ENCODE peak calls at places on chromosomes 12 and 14, in ten cellular contexts. One of them, this sample, is unnamed. For H3K4me1, the result is how much of the 10 kb centered on the place peaks cover.

GRCh38 chr12:129520736-129521135 is 383.1 kb downstream of the TMEM132D start:
- DNase-seq in left lung: no peak
- DNase-seq in K562: no peak
- DNase-seq in fibroblast of lung: peak
- DNase-seq in heart left ventricle: no peak
- DNase-seq in CD4-positive, alpha-beta memory T cell: no peak
- DNase-seq in stomach: no peak
- DNase-seq in tibial artery: no peak
- DNase-seq in A549: no peak
- DNase-seq in aorta: no peak
- DNase-seq in this sample: no peak

GRCh38 chr12:83349907-83350611 is 663.4 kb downstream of the TMTC2 start:
- DNase-seq in K562: no peak
- DNase-seq in tibial artery: no peak
- DNase-seq in stomach: no peak
- DNase-seq in heart left ventricle: no peak
- DNase-seq in A549: no peak
- DNase-seq in fibroblast of lung: no peak
- DNase-seq in CD4-positive, alpha-beta memory T cell: no peak
- DNase-seq in left lung: no peak
- DNase-seq in aorta: no peak
- DNase-seq in this sample: no peak

GRCh38 chr12:67116134-67116533 is 153.0 kb upstream of the CAND1 start:
- DNase-seq in A549: no peak
- DNase-seq in stomach: no peak
- DNase-seq in aorta: no peak
- DNase-seq in K562: no peak
- DNase-seq in left lung: no peak
- DNase-seq in heart left ventricle: no peak
- DNase-seq in fibroblast of lung: no peak
- DNase-seq in tibial artery: no peak
- DNase-seq in CD4-positive, alpha-beta memory T cell: no peak
- DNase-seq in this sample: no peak

GRCh38 chr14:31286456-31287293 is 79.1 kb upstream of the HECTD1 start:
- DNase-seq in heart left ventricle: no peak
- DNase-seq in tibial artery: no peak
- DNase-seq in aorta: no peak
- DNase-seq in K562: peak
- DNase-seq in A549: peak
- DNase-seq in fibroblast of lung: no peak
- DNase-seq in CD4-positive, alpha-beta memory T cell: peak
- DNase-seq in stomach: no peak
- DNase-seq in left lung: no peak
- DNase-seq in this sample: peak

GRCh38 chr12:121804417-121805111 is 755 bp downstream of the SETD1B start:
- DNase-seq in heart left ventricle: peak
- DNase-seq in left lung: peak
- DNase-seq in A549: peak
- DNase-seq in aorta: peak
- DNase-seq in CD4-positive, alpha-beta memory T cell: peak
- DNase-seq in tibial artery: peak
- DNase-seq in fibroblast of lung: no peak
- DNase-seq in stomach: no peak
- DNase-seq in K562: peak
- DNase-seq in this sample: peak

GRCh38 chr14:63030113-63030512 is 15.1 kb downstream of the KCNH5 start:
- DNase-seq in heart left ventricle: no peak
- DNase-seq in K562: no peak
- DNase-seq in fibroblast of lung: no peak
- DNase-seq in tibial artery: no peak
- DNase-seq in left lung: no peak
- DNase-seq in aorta: no peak
- DNase-seq in stomach: no peak
- DNase-seq in CD4-positive, alpha-beta memory T cell: no peak
- DNase-seq in A549: no peak
- DNase-seq in this sample: no peak

GRCh38 chr14:51650721-51651387 is 856 bp upstream of the FRMD6 start:
- DNase-seq in A549: peak
- DNase-seq in fibroblast of lung: no peak
- DNase-seq in aorta: no peak
- DNase-seq in heart left ventricle: peak
- DNase-seq in CD4-positive, alpha-beta memory T cell: no peak
- DNase-seq in tibial artery: peak
- DNase-seq in stomach: no peak
- DNase-seq in left lung: no peak
- DNase-seq in K562: peak
- DNase-seq in this sample: no peak

GRCh38 chr12:106304797-106305196 is 2.3 kb downstream of the TCP11L2 start:
- DNase-seq in heart left ventricle: peak
- DNase-seq in A549: no peak
- DNase-seq in K562: no peak
- DNase-seq in tibial artery: no peak
- DNase-seq in stomach: no peak
- DNase-seq in fibroblast of lung: no peak
- DNase-seq in left lung: no peak
- DNase-seq in CD4-positive, alpha-beta memory T cell: no peak
- DNase-seq in aorta: no peak
- DNase-seq in this sample: no peak

GRCh38 chr14:83291716-83292115 is 1758.1 kb upstream of the SEL1L start:
- DNase-seq in A549: no peak
- DNase-seq in stomach: no peak
- DNase-seq in K562: no peak
- DNase-seq in heart left ventricle: no peak
- DNase-seq in aorta: no peak
- DNase-seq in CD4-positive, alpha-beta memory T cell: no peak
- DNase-seq in tibial artery: no peak
- DNase-seq in fibroblast of lung: no peak
- DNase-seq in left lung: no peak
- DNase-seq in this sample: no peak

GRCh38 chr12:110555509-110556406 is 27.4 kb downstream of the PPTC7 start:
- DNase-seq in CD4-positive, alpha-beta memory T cell: no peak
- DNase-seq in A549: no peak
- DNase-seq in tibial artery: no peak
- DNase-seq in fibroblast of lung: peak
- DNase-seq in stomach: no peak
- DNase-seq in K562: no peak
- DNase-seq in heart left ventricle: no peak
- DNase-seq in aorta: no peak
- DNase-seq in left lung: no peak
- DNase-seq in this sample: no peak

GRCh38 chr14:68674538-68675232 is 118.2 kb downstream of the ZFP36L1 start:
- DNase-seq in fibroblast of lung: no peak
- DNase-seq in aorta: no peak
- DNase-seq in left lung: no peak
- DNase-seq in K562: no peak
- DNase-seq in heart left ventricle: no peak
- DNase-seq in tibial artery: peak
- DNase-seq in CD4-positive, alpha-beta memory T cell: no peak
- DNase-seq in A549: no peak
- DNase-seq in stomach: no peak
- DNase-seq in this sample: peak

GRCh38 chr12:11310336-11310735 is at the start of gene PRB4:
- DNase-seq in CD4-positive, alpha-beta memory T cell: no peak
- DNase-seq in stomach: no peak
- DNase-seq in heart left ventricle: no peak
- DNase-seq in A549: no peak
- DNase-seq in aorta: no peak
- DNase-seq in tibial artery: no peak
- DNase-seq in fibroblast of lung: no peak
- DNase-seq in K562: no peak
- DNase-seq in left lung: no peak
- DNase-seq in this sample: no peak

GRCh38 chr14:38197001-38197760 is 10.5 kb upstream of the SSTR1 start:
- DNase-seq in K562: no peak
- DNase-seq in fibroblast of lung: peak
- DNase-seq in aorta: no peak
- DNase-seq in heart left ventricle: no peak
- DNase-seq in A549: no peak
- DNase-seq in left lung: no peak
- DNase-seq in stomach: no peak
- DNase-seq in CD4-positive, alpha-beta memory T cell: peak
- DNase-seq in tibial artery: no peak
- DNase-seq in this sample: no peak

GRCh38 chr14:25484194-25484593 is 434.2 kb upstream of the STXBP6 start:
- DNase-seq in heart left ventricle: no peak
- DNase-seq in stomach: no peak
- DNase-seq in CD4-positive, alpha-beta memory T cell: no peak
- DNase-seq in A549: no peak
- DNase-seq in aorta: no peak
- DNase-seq in fibroblast of lung: no peak
- DNase-seq in left lung: no peak
- DNase-seq in K562: no peak
- DNase-seq in tibial artery: no peak
- DNase-seq in this sample: no peak

GRCh38 chr12:128872303-128872702 is 19.0 kb downstream of the GLT1D1 start:
- DNase-seq in CD4-positive, alpha-beta memory T cell: no peak
- DNase-seq in heart left ventricle: no peak
- DNase-seq in stomach: no peak
- DNase-seq in K562: no peak
- DNase-seq in A549: no peak
- DNase-seq in tibial artery: no peak
- DNase-seq in fibroblast of lung: no peak
- DNase-seq in left lung: no peak
- DNase-seq in aorta: no peak
- DNase-seq in this sample: no peak

GRCh38 chr12:98399532-98399931 is 115.9 kb upstream of the TMPO start:
- DNase-seq in stomach: no peak
- DNase-seq in CD4-positive, alpha-beta memory T cell: peak
- DNase-seq in A549: peak
- DNase-seq in fibroblast of lung: peak
- DNase-seq in K562: peak
- DNase-seq in tibial artery: no peak
- DNase-seq in left lung: no peak
- DNase-seq in heart left ventricle: no peak
- DNase-seq in aorta: no peak
- DNase-seq in this sample: peak

DNA sequence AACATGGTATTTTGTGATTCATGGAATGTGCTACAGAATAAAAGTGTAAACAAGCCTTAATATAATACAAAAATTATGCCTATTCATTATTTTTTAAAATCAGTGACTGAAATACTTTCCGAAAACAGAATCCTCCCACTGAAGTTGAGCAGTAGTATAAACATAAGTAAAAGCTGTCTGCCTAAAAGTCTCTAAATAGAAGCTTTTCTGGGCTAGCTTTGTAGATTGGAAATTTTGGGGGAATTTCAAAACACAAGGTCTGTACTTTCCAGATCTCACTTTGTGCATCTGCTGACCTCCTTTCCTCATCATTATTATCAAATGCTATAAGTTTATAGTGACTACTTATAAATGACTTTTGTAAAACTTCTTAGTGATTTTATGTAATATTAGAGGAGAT is 80.4 kb upstream of the TRHDE start:
- DNase-seq in CD4-positive, alpha-beta memory T cell: no peak
- DNase-seq in fibroblast of lung: no peak
- DNase-seq in K562: no peak
- DNase-seq in A549: no peak
- DNase-seq in aorta: no peak
- DNase-seq in tibial artery: no peak
- DNase-seq in left lung: no peak
- DNase-seq in stomach: no peak
- DNase-seq in heart left ventricle: no peak
- DNase-seq in this sample: no peak
- H3K4me3 ChIP-seq in CD4-positive, alpha-beta memory T cell: no peak
- H3K4me3 ChIP-seq in fibroblast of lung: no peak
- H3K4me3 ChIP-seq in K562: no peak
- H3K4me3 ChIP-seq in A549: no peak
- H3K4me3 ChIP-seq in aorta: no peak
- H3K4me3 ChIP-seq in tibial artery: no peak
- H3K4me3 ChIP-seq in left lung: no peak
- H3K4me3 ChIP-seq in stomach: no peak
- H3K4me3 ChIP-seq in heart left ventricle: no peak
- H3K4me3 ChIP-seq in this sample: no peak

DNA sequence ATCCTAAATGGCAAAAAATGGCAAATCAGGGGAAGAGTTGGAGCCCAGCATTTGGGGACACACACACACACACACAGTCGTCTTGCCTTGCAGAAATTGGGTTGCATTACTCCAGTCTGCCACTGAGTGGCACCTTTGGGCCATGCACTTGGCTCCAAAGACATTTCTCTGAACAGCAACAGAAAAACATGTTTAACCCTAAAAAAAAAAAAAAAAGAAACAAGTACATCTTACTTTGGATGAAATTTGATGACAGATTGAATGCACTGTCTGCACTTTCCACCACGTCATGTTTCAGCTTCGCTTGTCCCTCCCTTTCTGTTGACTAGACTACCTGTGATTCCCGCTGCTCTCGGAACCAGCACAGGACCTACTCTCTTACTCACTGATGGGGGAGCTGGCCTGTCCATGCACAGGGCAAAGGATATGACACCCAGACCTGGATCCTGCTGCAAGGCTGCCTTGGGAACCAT is 376.9 kb downstream of the DPF3 start:
- DNase-seq in fibroblast of lung: peak
- DNase-seq in K562: peak
- DNase-seq in stomach: peak
- DNase-seq in tibial artery: peak
- DNase-seq in heart left ventricle: peak
- DNase-seq in CD4-positive, alpha-beta memory T cell: peak
- DNase-seq in A549: peak
- DNase-seq in left lung: no peak
- DNase-seq in aorta: peak
- DNase-seq in this sample: peak
- H3K4me1 ChIP-seq in fibroblast of lung: under half
- H3K4me1 ChIP-seq in K562: under half
- H3K4me1 ChIP-seq in stomach: under half
- H3K4me1 ChIP-seq in tibial artery: under half
- H3K4me1 ChIP-seq in heart left ventricle: under half
- H3K4me1 ChIP-seq in CD4-positive, alpha-beta memory T cell: under half
- H3K4me1 ChIP-seq in A549: under half
- H3K4me1 ChIP-seq in left lung: under half
- H3K4me1 ChIP-seq in aorta: under half
- H3K4me1 ChIP-seq in this sample: under half

GRCh38 chr14:55103005-55103640 is 25.9 kb upstream of the LGALS3 start:
- DNase-seq in heart left ventricle: peak
- DNase-seq in aorta: peak
- DNase-seq in A549: peak
- DNase-seq in CD4-positive, alpha-beta memory T cell: peak
- DNase-seq in tibial artery: peak
- DNase-seq in stomach: peak
- DNase-seq in fibroblast of lung: peak
- DNase-seq in left lung: peak
- DNase-seq in K562: peak
- DNase-seq in this sample: peak
- H3K4me3 ChIP-seq in heart left ventricle: no peak
- H3K4me3 ChIP-seq in aorta: no peak
- H3K4me3 ChIP-seq in A549: peak
- H3K4me3 ChIP-seq in CD4-positive, alpha-beta memory T cell: no peak
- H3K4me3 ChIP-seq in tibial artery: no peak
- H3K4me3 ChIP-seq in stomach: no peak
- H3K4me3 ChIP-seq in fibroblast of lung: peak
- H3K4me3 ChIP-seq in left lung: peak
- H3K4me3 ChIP-seq in K562: peak
- H3K4me3 ChIP-seq in this sample: no peak

DNA sequence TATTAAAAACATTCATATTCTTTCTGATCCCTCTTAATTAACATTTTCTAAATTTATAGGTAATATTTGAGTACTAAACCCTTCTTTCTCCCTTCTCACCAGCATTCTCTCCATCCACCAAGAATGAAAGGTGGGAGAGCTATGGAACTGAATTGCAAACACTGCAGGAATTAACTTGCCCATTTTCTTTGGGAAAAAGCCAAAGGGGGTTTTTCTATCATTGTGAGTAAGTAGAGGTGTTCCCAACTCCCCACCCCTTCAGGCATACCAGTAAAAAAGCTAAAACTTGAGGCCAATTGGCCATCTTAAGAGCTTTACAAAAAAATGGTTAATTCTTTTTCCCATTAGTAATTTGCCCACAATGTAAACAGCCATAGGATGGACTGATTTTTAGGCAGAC is 23.7 kb downstream of the PCNX1 start:
- DNase-seq in CD4-positive, alpha-beta memory T cell: no peak
- DNase-seq in K562: no peak
- DNase-seq in aorta: no peak
- DNase-seq in A549: no peak
- DNase-seq in left lung: no peak
- DNase-seq in heart left ventricle: no peak
- DNase-seq in stomach: no peak
- DNase-seq in tibial artery: no peak
- DNase-seq in fibroblast of lung: peak
- DNase-seq in this sample: no peak
- H3K4me1 ChIP-seq in CD4-positive, alpha-beta memory T cell: half or more
- H3K4me1 ChIP-seq in K562: under half
- H3K4me1 ChIP-seq in aorta: under half
- H3K4me1 ChIP-seq in A549: under half
- H3K4me1 ChIP-seq in left lung: half or more
- H3K4me1 ChIP-seq in heart left ventricle: under half
- H3K4me1 ChIP-seq in stomach: half or more
- H3K4me1 ChIP-seq in tibial artery: under half
- H3K4me1 ChIP-seq in fibroblast of lung: under half
- H3K4me1 ChIP-seq in this sample: under half